ENCODE peak calls at places on chromosomes 7 and 10, in six cellular contexts. J, Q, Y, G, I and E are unnamed samples.

GRCh38 chr10:23813687-23814086 is 374.8 kb downstream of the OTUD1 start:
- DNase-seq in G (no peak), I (no peak), J (no peak), Q (no peak), Y (no peak), E (no peak)

GRCh38 chr7:27640914-27641570 is 21.6 kb downstream of the HIBADH start:
- DNase-seq in Q (no peak), Y (no peak), J (no peak), G (no peak), I (no peak), E (peak)

GRCh38 chr7:137992738-137993394 is 9.0 kb downstream of the CREB3L2 start:
- DNase-seq in G (no peak), J (no peak), Y (no peak), Q (no peak), I (no peak), E (peak)

GRCh38 chr7:48636391-48637015 is 287.8 kb upstream of the CDC14C start:
- DNase-seq in Q (no peak), J (no peak), G (no peak), I (no peak), Y (no peak), E (no peak)

GRCh38 chr7:100213672-100214071 is 6.1 kb upstream of the PVRIG start:
- DNase-seq in G (no peak), Y (no peak), J (no peak), I (no peak), Q (no peak), E (no peak)

GRCh38 chr7:5396542-5396941 is 27.1 kb downstream of the TNRC18 start:
- DNase-seq in J (no peak), G (peak), Q (peak), I (peak), Y (no peak), E (no peak)

GRCh38 chr10:74589226-74589673 is 237.2 kb upstream of the KAT6B start:
- DNase-seq in J (peak), G (no peak), Y (no peak), Q (peak), I (peak), E (peak)

GRCh38 chr7:27700501-27700900 is 37.8 kb upstream of the HIBADH start:
- DNase-seq in Q (no peak), J (no peak), G (no peak), I (no peak), Y (peak), E (no peak)

GRCh38 chr10:92640110-92640509 is 47.2 kb downstream of the KIF11 start:
- DNase-seq in Q (no peak), J (no peak), I (no peak), Y (no peak), G (no peak), E (peak)

GRCh38 chr7:91288208-91288824 is 24.1 kb downstream of the FZD1 start:
- DNase-seq in Y (no peak), G (no peak), J (peak), Q (peak), I (no peak), E (no peak)

GRCh38 chr7:144436500-144436899 is 33.0 kb upstream of the NOBOX start:
- DNase-seq in Q (no peak), I (no peak), J (no peak), G (no peak), Y (no peak), E (no peak)

GRCh38 chr7:64951250-64951848 is 39.5 kb downstream of the ZNF117 start:
- DNase-seq in Y (no peak), Q (peak), G (peak), J (peak), I (no peak), E (peak)

GRCh38 chr7:5478568-5479045 is 55.0 kb upstream of the TNRC18 start:
- DNase-seq in Q (no peak), J (no peak), I (no peak), G (no peak), Y (no peak), E (no peak)

GRCh38 chr7:99808766-99809165 is 19.0 kb upstream of the CYP3A43 start:
- DNase-seq in G (no peak), Y (no peak), I (no peak), J (no peak), Q (no peak), E (no peak)

GRCh38 chr10:32149257-32149955 is 93.2 kb upstream of the KIF5B start:
- DNase-seq in I (no peak), G (no peak), Q (no peak), Y (no peak), J (no peak), E (peak)

GRCh38 chr7:49797987-49798660 is 24.7 kb downstream of the VWC2 start:
- DNase-seq in G (no peak), I (no peak), Q (no peak), Y (no peak), J (no peak), E (no peak)

GRCh38 chr10:131817866-131818509 is 82.8 kb upstream of the PPP2R2D start:
- DNase-seq in Y (no peak), I (no peak), J (no peak), G (no peak), Q (no peak), E (no peak)

GRCh38 chr7:78140109-78140508 is 341.5 kb downstream of the PHTF2 start:
- DNase-seq in Y (no peak), I (no peak), Q (no peak), J (no peak), G (no peak), E (no peak)

GRCh38 chr7:36583318-36583717 is 141.0 kb downstream of the AOAH start:
- DNase-seq in J (no peak), Y (no peak), I (no peak), G (no peak), Q (no peak), E (no peak)

GRCh38 chr7:135177021-135177696 is 6.7 kb upstream of the CYREN start:
- DNase-seq in G (no peak), Q (no peak), I (no peak), J (no peak), Y (no peak), E (no peak)

GRCh38 chr10:130027716-130028464 is 63.8 kb upstream of the EBF3 start:
- DNase-seq in G (no peak), I (no peak), Q (no peak), J (no peak), Y (no peak), E (no peak)

GRCh38 chr7:69256634-69257081 is 341.6 kb upstream of the AUTS2 start:
- DNase-seq in G (no peak), Y (no peak), Q (peak), I (no peak), J (peak), E (no peak)

GRCh38 chr7:28988818-28989595 is 30.9 kb upstream of the TRIL start:
- DNase-seq in J (no peak), Y (no peak), I (no peak), Q (no peak), G (no peak), E (peak)

GRCh38 chr10:110724116-110724701 is 80.1 kb downstream of the RBM20 start:
- DNase-seq in Y (no peak), I (no peak), G (no peak), J (no peak), Q (peak), E (no peak)

GRCh38 chr7:18053177-18053928 is 25.7 kb upstream of the PRPS1L1 start:
- DNase-seq in J (no peak), Q (no peak), Y (no peak), I (no peak), G (no peak), E (no peak)

GRCh38 chr10:127614484-127614883 is 65.4 kb downstream of the NPS start:
- DNase-seq in G (no peak), Y (no peak), Q (no peak), I (no peak), J (no peak), E (no peak)

GRCh38 chr10:104245066-104245632 is 9.5 kb upstream of the GSTO1 start:
- DNase-seq in I (no peak), Y (no peak), G (no peak), Q (no peak), J (no peak), E (no peak)

GRCh38 chr10:83886871-83887270 is 252.4 kb upstream of the GHITM start:
- DNase-seq in Q (no peak), G (no peak), I (no peak), Y (no peak), J (no peak), E (no peak)